ENCODE peak calls at places on chromosomes 7 and 10, in four cellular contexts. One of them, this sample, is unnamed.

GRCh38 chr10:62618576-62619408 is 185.7 kb upstream of the ADO start:
- DNase-seq in AG04449: peak; percentile 45
- DNase-seq in kidney epithelial cell: no peak
- DNase-seq in epithelial cell of esophagus: no peak
- DNase-seq in this sample: no peak

GRCh38 chr10:94423627-94424026 is 21.3 kb downstream of the TBC1D12 start:
- DNase-seq in AG04449: no peak
- DNase-seq in kidney epithelial cell: no peak
- DNase-seq in epithelial cell of esophagus: no peak
- DNase-seq in this sample: no peak

GRCh38 chr7:41130596-41131236 is 572.2 kb downstream of the INHBA start:
- DNase-seq in AG04449: no peak
- DNase-seq in kidney epithelial cell: no peak
- DNase-seq in epithelial cell of esophagus: no peak
- DNase-seq in this sample: no peak

GRCh38 chr7:28682811-28683210 is 270.5 kb downstream of the CREB5 start:
- DNase-seq in AG04449: no peak
- DNase-seq in kidney epithelial cell: no peak
- DNase-seq in epithelial cell of esophagus: no peak
- DNase-seq in this sample: no peak

GRCh38 chr10:28906011-28906411 is 228.7 kb downstream of the BAMBI start:
- DNase-seq in AG04449: no peak
- DNase-seq in kidney epithelial cell: no peak
- DNase-seq in epithelial cell of esophagus: no peak
- DNase-seq in this sample: no peak

GRCh38 chr10:95308389-95309302 is 17.8 kb upstream of the PDLIM1 start:
- DNase-seq in AG04449: peak; percentile 92
- DNase-seq in kidney epithelial cell: peak; percentile 95
- DNase-seq in epithelial cell of esophagus: peak; percentile 92
- DNase-seq in this sample: no peak

GRCh38 chr7:4523219-4523618 is 158.9 kb upstream of the FOXK1 start:
- DNase-seq in AG04449: no peak
- DNase-seq in kidney epithelial cell: no peak
- DNase-seq in epithelial cell of esophagus: no peak
- DNase-seq in this sample: no peak

GRCh38 chr7:2215851-2216250 is 16.9 kb downstream of the MAD1L1 start:
- DNase-seq in AG04449: no peak
- DNase-seq in kidney epithelial cell: no peak
- DNase-seq in epithelial cell of esophagus: no peak
- DNase-seq in this sample: no peak

GRCh38 chr10:132189016-132189415 is 2.3 kb downstream of the DPYSL4 start:
- DNase-seq in AG04449: no peak
- DNase-seq in kidney epithelial cell: no peak
- DNase-seq in epithelial cell of esophagus: no peak
- DNase-seq in this sample: no peak

This sample was measured in immature natural killer cell.